ENCODE peak calls at places on chromosomes 2 and 18, in four cellular contexts. H is B cell, V is right lobe of liver, R is A549. W is an unnamed sample.

GRCh38 chr2:233044974-233045535 is 12.6 kb downstream of the NEU2 start:
- DNase-seq in H (no peak), V (no peak), R (no peak), W (no peak)

GRCh38 chr2:24466871-24467870 is 23.9 kb upstream of the NCOA1 start:
- DNase-seq in H (no peak), V (no peak), R (no peak), W (no peak)

GRCh38 chr18:61852496-61852895 is 40.3 kb downstream of the RNF152 start:
- DNase-seq in H (no peak), V (no peak), R (no peak), W (no peak)

GRCh38 chr18:55650363-55650870 is 62.4 kb upstream of the TCF4 start:
- DNase-seq in H (no peak), V (no peak), R (no peak), W (no peak)

GRCh38 chr2:23122681-23123080 is 262.3 kb upstream of the KLHL29 start:
- DNase-seq in H (no peak), V (no peak), R (no peak), W (no peak)

GRCh38 chr18:57051586-57052044 is 95.3 kb upstream of the BOD1L2 start:
- DNase-seq in H (no peak), V (peak), R (no peak), W (peak)

GRCh38 chr2:240349133-240350005 is 86.1 kb upstream of the GPC1 start:
- DNase-seq in H (no peak), V (no peak), R (no peak), W (no peak)

GRCh38 chr2:38723173-38723572 is 28.0 kb downstream of the SRSF7 start:
- DNase-seq in H (no peak), V (peak), R (no peak), W (peak)

GRCh38 chr2:172288603-172289002 is 138.8 kb upstream of the ITGA6 start:
- DNase-seq in H (no peak), V (no peak), R (no peak), W (no peak)

GRCh38 chr2:137888845-137889244 is 75.4 kb upstream of the HNMT start:
- DNase-seq in H (no peak), V (peak), R (peak), W (no peak)

GRCh38 chr18:62389761-62390481 is 64.8 kb downstream of the TNFRSF11A start:
- DNase-seq in H (no peak), V (no peak), R (no peak), W (no peak)

GRCh38 chr2:232138441-232138840 is 176.9 kb downstream of the DIS3L2 start:
- DNase-seq in H (no peak), V (no peak), R (no peak), W (no peak)

GRCh38 chr18:8493141-8493540 is 116.1 kb upstream of the RAB12 start:
- DNase-seq in H (no peak), V (no peak), R (no peak), W (no peak)

GRCh38 chr2:85754313-85755095 is 713 bp downstream of the ATOH8 start:
- DNase-seq in H (peak), V (peak), R (no peak), W (peak)

GRCh38 chr18:53093650-53094049 is 753.7 kb downstream of the DCC start:
- DNase-seq in H (no peak), V (no peak), R (no peak), W (no peak)

GRCh38 chr2:236321430-236321829 is 57.2 kb upstream of the ASB18 start:
- DNase-seq in H (no peak), V (no peak), R (no peak), W (no peak)

GRCh38 chr2:129896226-129897100 is 83.0 kb upstream of the RAB6C start:
- DNase-seq in H (no peak), V (no peak), R (no peak), W (no peak)

GRCh38 chr2:239692348-239692747 is 291.5 kb upstream of the HDAC4 start:
- DNase-seq in H (no peak), V (peak), R (no peak), W (no peak)

GRCh38 chr2:23651187-23651983 is 266.4 kb downstream of the KLHL29 start:
- DNase-seq in H (no peak), V (no peak), R (no peak), W (no peak)

GRCh38 chr2:181311841-181312240 is 145.3 kb upstream of the ITGA4 start:
- DNase-seq in H (peak), V (no peak), R (no peak), W (no peak)

GRCh38 chr18:49645836-49646235 is 84.0 kb downstream of the LIPG start:
- DNase-seq in H (no peak), V (no peak), R (no peak), W (no peak)

GRCh38 chr2:15436195-15436594 is 124.9 kb downstream of the NBAS start:
- DNase-seq in H (no peak), V (no peak), R (no peak), W (no peak)

GRCh38 chr2:196239622-196240587 is 68.5 kb upstream of the STK17B start:
- DNase-seq in H (peak), V (peak), R (no peak), W (peak)

GRCh38 chr2:185934232-185934631 is 195.6 kb downstream of the FSIP2 start:
- DNase-seq in H (no peak), V (no peak), R (no peak), W (no peak)

DNA sequence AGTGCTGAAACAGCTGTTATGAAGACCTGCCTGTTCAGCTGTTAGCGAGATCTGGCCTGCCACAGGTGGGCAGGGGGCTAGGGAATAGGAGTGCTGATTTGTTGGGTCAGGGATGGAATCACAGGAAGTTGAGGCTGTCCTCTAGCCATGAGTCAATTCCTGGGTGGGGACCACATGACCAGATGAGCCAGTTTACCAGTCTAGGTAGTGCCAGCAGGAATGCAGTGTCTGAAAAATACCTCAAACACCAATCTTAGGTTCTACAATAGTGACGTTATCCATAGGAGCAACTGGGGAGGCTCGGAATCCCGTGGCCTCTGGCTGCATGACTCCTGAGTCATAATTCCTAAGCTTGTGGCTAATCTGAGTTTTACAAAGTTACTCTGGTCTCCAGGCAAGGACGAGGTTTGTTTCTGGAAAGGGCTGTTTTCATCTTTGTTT is 44.9 kb downstream of the DYSF start:
- DNase-seq in H (no peak), V (no peak), R (peak), W (no peak)
- TF ChIP-seq CTCF in H (no peak), V (no peak), R (no peak), W (no peak)

DNA sequence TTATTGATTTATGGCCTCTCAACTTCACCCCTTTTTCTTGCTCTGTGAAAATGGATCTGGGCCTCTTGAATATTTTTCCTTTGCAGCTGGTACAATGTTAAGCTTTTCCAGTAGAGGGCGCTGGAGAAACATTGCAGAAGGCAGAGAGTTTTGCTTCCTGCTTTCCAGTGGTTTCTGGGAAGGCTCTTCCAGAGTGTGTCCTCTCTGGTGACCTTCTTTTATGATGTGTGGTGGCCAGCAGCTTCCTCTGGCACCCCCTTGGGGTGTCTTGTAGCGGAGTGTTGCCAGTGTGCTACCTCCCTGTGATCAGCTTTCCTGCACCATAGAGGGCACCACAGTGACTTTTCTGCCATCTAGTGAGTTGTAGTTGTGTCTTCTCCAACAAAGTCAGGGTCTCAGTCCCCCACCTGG is 25.4 kb upstream of the MGAT5 start:
- DNase-seq in H (no peak), V (no peak), R (no peak), W (no peak)
- TF ChIP-seq CTCF in H (peak), V (peak), R (no peak), W (peak)

DNA sequence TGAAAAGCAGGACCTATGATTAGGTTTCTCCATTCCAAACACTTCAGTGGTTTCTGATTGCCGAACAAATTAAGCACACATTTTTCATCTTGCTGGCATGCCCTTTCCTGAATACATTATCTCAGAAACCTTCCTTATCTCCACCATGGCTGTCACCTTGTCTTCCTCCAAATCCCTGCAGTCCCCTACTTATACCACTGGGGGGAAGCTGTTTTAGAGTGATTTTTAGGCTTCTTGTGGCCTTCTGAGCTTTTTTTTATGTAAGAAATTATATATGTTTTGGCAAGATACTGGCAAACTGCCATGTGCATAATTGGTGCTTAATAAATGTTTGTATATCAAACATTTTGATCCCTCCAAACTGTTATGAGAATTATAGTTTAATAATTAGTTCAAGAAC is 229.2 kb downstream of the MYT1L start:
- DNase-seq in H (no peak), V (no peak), R (peak), W (no peak)
- TF ChIP-seq CTCF in H (no peak), V (peak), R (no peak), W (peak)

DNA sequence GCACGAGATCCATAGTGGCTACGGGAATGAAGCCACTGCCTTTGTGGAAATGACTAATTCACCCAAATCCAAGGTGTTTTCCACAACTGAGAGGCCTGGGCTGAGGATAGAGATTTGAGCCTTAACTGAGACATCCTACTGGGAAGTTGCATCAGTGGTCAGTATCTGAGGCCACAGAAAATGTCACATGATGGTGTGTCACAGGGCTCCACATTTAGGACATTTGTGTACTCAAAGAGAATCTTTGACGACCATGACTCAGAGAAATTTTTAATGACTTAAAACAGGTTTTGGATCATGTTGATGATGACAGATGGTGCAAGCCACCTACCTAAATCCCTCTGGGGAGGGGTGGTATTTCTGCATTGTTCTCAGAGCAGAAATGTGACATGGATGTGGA is 286.2 kb downstream of the SOX11 start:
- DNase-seq in H (no peak), V (no peak), R (no peak), W (no peak)
- TF ChIP-seq CTCF in H (no peak), V (no peak), R (no peak), W (no peak)

DNA sequence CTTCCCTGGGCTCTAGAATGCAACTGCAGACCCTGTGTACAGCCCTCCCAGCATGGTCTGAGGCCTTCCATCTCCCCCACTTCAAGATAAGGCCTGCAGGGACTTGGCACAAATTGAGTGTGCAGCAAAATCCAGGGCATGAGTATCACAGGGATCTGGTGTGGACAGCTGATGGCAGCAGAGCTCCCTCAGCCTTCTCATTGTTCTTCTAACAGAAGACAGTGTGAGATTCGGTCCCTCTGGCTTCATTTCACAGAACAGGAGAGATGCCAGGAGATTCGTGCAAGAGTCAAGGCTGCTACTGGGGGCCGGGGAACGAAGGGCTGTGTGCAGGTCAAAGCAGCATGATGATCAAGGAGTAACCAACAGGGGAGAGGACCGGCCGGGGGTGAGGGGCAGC is 85.8 kb downstream of the UXS1 start:
- DNase-seq in H (no peak), V (no peak), R (no peak), W (no peak)
- TF ChIP-seq CTCF in H (no peak), V (peak), R (peak), W (peak)

GRCh38 chr2:65261676-65262075 is 34.0 kb downstream of the ACTR2 start:
- DNase-seq in H (no peak), V (no peak), R (no peak), W (no peak)

GRCh38 chr2:65252640-65253039 is 25.0 kb downstream of the ACTR2 start:
- DNase-seq in H (no peak), V (no peak), R (no peak), W (no peak)

GRCh38 chr2:65256088-65256487 is 28.5 kb downstream of the ACTR2 start:
- DNase-seq in H (no peak), V (no peak), R (no peak), W (no peak)
- TF ChIP-seq CTCF in H (no peak), V (no peak), R (peak), W (peak)

W was measured in GM13977.